ENCODE peak calls at places on chromosomes 13 and 19, in four cellular contexts. One of them, this sample, is unnamed.

GRCh38 chr13:32330438-32330837 is 15.1 kb downstream of the BRCA2 start:
- DNase-seq in GM12878: no peak
- DNase-seq in HepG2: no peak
- DNase-seq in K562: no peak
- DNase-seq in this sample: no peak

GRCh38 chr13:31322702-31323101 is 122.9 kb downstream of the B3GLCT start:
- DNase-seq in GM12878: no peak
- DNase-seq in HepG2: no peak
- DNase-seq in K562: no peak
- DNase-seq in this sample: no peak

GRCh38 chr13:36919833-36920611 is at the start of gene SMAD9:
- DNase-seq in HepG2: peak; percentile 50
- DNase-seq in GM12878: no peak
- DNase-seq in K562: peak; percentile 60
- DNase-seq in this sample: peak; percentile 58

GRCh38 chr13:44383945-44384344 is 10.3 kb downstream of the SERP2 start:
- DNase-seq in HepG2: no peak
- DNase-seq in GM12878: no peak
- DNase-seq in K562: no peak
- DNase-seq in this sample: no peak

GRCh38 chr19:52935434-52935833 is 12.2 kb upstream of the ZNF888 start:
- DNase-seq in HepG2: no peak
- DNase-seq in GM12878: no peak
- DNase-seq in K562: no peak
- DNase-seq in this sample: no peak

GRCh38 chr19:35959040-35959967 is 23.1 kb downstream of the LRFN3 start:
- DNase-seq in K562: peak; percentile 57
- DNase-seq in GM12878: no peak
- DNase-seq in HepG2: no peak
- DNase-seq in this sample: no peak

GRCh38 chr13:111518161-111518791 is 197.8 kb downstream of the TEX29 start:
- DNase-seq in GM12878: no peak
- DNase-seq in HepG2: no peak
- DNase-seq in K562: no peak
- DNase-seq in this sample: no peak

GRCh38 chr13:23567792-23568480 is 2.3 kb upstream of the TNFRSF19 start:
- DNase-seq in GM12878: no peak
- DNase-seq in HepG2: peak; percentile 77
- DNase-seq in K562: no peak
- DNase-seq in this sample: no peak

GRCh38 chr19:37905936-37906867 is at the start of gene WDR87:
- DNase-seq in K562: peak; percentile 76
- DNase-seq in HepG2: peak; percentile 51
- DNase-seq in GM12878: no peak
- DNase-seq in this sample: no peak

GRCh38 chr13:101155920-101156319 is 260.4 kb downstream of the NALCN start:
- DNase-seq in K562: no peak
- DNase-seq in GM12878: no peak
- DNase-seq in HepG2: no peak
- DNase-seq in this sample: no peak
- H3K36me3 ChIP-seq in K562: no peaks in the 10 kb centered on the region
- H3K36me3 ChIP-seq in GM12878: no peaks in the 10 kb centered on the region
- H3K36me3 ChIP-seq in HepG2: no peaks in the 10 kb centered on the region
- H3K36me3 ChIP-seq in this sample: no peaks in the 10 kb centered on the region

GRCh38 chr13:86403213-86403612 is 604.0 kb upstream of the SLITRK6 start:
- DNase-seq in K562: no peak
- DNase-seq in GM12878: no peak
- DNase-seq in HepG2: no peak
- DNase-seq in this sample: no peak
- TF ChIP-seq MYC in K562: no peak
- TF ChIP-seq MYC in GM12878: no peak
- TF ChIP-seq MYC in HepG2: no peak
- TF ChIP-seq MYC in this sample: no peak

GRCh38 chr19:1121395-1121794 is 17.6 kb downstream of the GPX4 start:
- DNase-seq in GM12878: no peak
- DNase-seq in K562: no peak
- DNase-seq in HepG2: no peak
- DNase-seq in this sample: no peak
- H3K36me3 ChIP-seq in GM12878: peaks cover 3% of the 10 kb centered on the region
- H3K36me3 ChIP-seq in K562: peaks cover 87% of the 10 kb centered on the region
- H3K36me3 ChIP-seq in HepG2: peaks cover 25% of the 10 kb centered on the region
- H3K36me3 ChIP-seq in this sample: peaks cover 65% of the 10 kb centered on the region

GRCh38 chr19:29098863-29099481 is 114.0 kb downstream of the UQCRFS1 start:
- DNase-seq in GM12878: no peak
- DNase-seq in HepG2: no peak
- DNase-seq in K562: no peak
- DNase-seq in this sample: no peak
- TF ChIP-seq MYC in GM12878: no peak
- TF ChIP-seq MYC in HepG2: no peak
- TF ChIP-seq MYC in K562: no peak
- TF ChIP-seq MYC in this sample: no peak

GRCh38 chr19:10924597-10924996 is 3.8 kb downstream of the YIPF2 start:
- DNase-seq in HepG2: no peak
- DNase-seq in GM12878: no peak
- DNase-seq in K562: no peak
- DNase-seq in this sample: no peak

GRCh38 chr19:10923503-10924076 is 4.8 kb downstream of the YIPF2 start:
- DNase-seq in K562: no peak
- DNase-seq in GM12878: no peak
- DNase-seq in HepG2: no peak
- DNase-seq in this sample: no peak

GRCh38 chr19:10928563-10929401 is at the start of the genes TIMM29 and YIPF2:
- DNase-seq in K562: peak; percentile 96
- DNase-seq in GM12878: peak; percentile 87
- DNase-seq in HepG2: peak; percentile 99
- DNase-seq in this sample: peak; percentile 96

GRCh38 chr19:10927691-10928562 is 512 bp downstream of the YIPF2 start:
- DNase-seq in HepG2: no peak
- DNase-seq in K562: peak; percentile 72
- DNase-seq in GM12878: no peak
- DNase-seq in this sample: no peak

GRCh38 chr19:10929402-10929794 is 787 bp downstream of the TIMM29 start:
- DNase-seq in HepG2: no peak
- DNase-seq in K562: peak; percentile 21
- DNase-seq in GM12878: no peak
- DNase-seq in this sample: no peak
- H3K36me3 ChIP-seq in HepG2: peaks cover 5% of the 10 kb centered on the region
- H3K36me3 ChIP-seq in K562: peaks cover 41% of the 10 kb centered on the region
- H3K36me3 ChIP-seq in GM12878: no peaks in the 10 kb centered on the region
- H3K36me3 ChIP-seq in this sample: peaks cover 6% of the 10 kb centered on the region

GRCh38 chr13:68030152-68030809 is 800.1 kb upstream of the PCDH9 start:
- DNase-seq in HepG2: no peak
- DNase-seq in K562: no peak
- DNase-seq in GM12878: peak; percentile 3
- DNase-seq in this sample: no peak
- TF ChIP-seq MYC in HepG2: no peak
- TF ChIP-seq MYC in K562: no peak
- TF ChIP-seq MYC in GM12878: no peak
- TF ChIP-seq MYC in this sample: no peak